ENCODE peak calls at places on chromosome 3, in nine cellular contexts. U, Y, R, P, Z, S, F, J and K are unnamed samples.

GRCh38 chr3:69985266-69985665 is 14.3 kb upstream of the SAMMSON start:
- DNase-seq in U (no peak), Y (no peak), R (no peak), P (no peak), Z (no peak), S (no peak), F (no peak), J (no peak), K (no peak)

GRCh38 chr3:129893616-129894070 is at the start of gene TMCC1:
- DNase-seq in U (peak; percentile 93), Y (peak; percentile 94), R (peak; percentile 61), P (peak; percentile 85), Z (peak; percentile 86), S (peak; percentile 81), F (peak; percentile 93), J (peak; percentile 88), K (peak; percentile 85)

GRCh38 chr3:158097571-158098553 is 8.4 kb downstream of the SHOX2 start:
- DNase-seq in U (peak; percentile 82), Y (peak; percentile 84), R (no peak), P (peak; percentile 51), Z (peak; percentile 51), S (peak; percentile 89), F (peak; percentile 59), J (no peak), K (peak; percentile 60)

GRCh38 chr3:126523745-126524428 is at the start of gene CHST13:
- DNase-seq in U (peak; percentile 73), Y (no peak), R (no peak), P (no peak), Z (no peak), S (peak; percentile 46), F (peak; percentile 75), J (no peak), K (no peak)

GRCh38 chr3:160403796-160404510 is 4.5 kb downstream of the SMC4 start:
- DNase-seq in U (no peak), Y (no peak), R (no peak), P (no peak), Z (no peak), S (peak; percentile 48), F (no peak), J (no peak), K (no peak)

GRCh38 chr3:132382688-132383194 is 34.6 kb upstream of the DNAJC13 start:
- DNase-seq in U (no peak), Y (no peak), R (no peak), P (no peak), Z (no peak), S (no peak), F (no peak), J (no peak), K (no peak)

GRCh38 chr3:148455098-148455497 is 242.6 kb upstream of the AGTR1 start:
- DNase-seq in U (no peak), Y (no peak), R (no peak), P (no peak), Z (no peak), S (no peak), F (no peak), J (no peak), K (no peak)

GRCh38 chr3:130894130-130894872 is 417 bp downstream of the ATP2C1 start:
- DNase-seq in U (peak; percentile 71), Y (peak; percentile 40), R (peak; percentile 34), P (peak; percentile 46), Z (peak; percentile 53), S (no peak), F (peak; percentile 59), J (peak; percentile 25), K (peak; percentile 75)

GRCh38 chr3:5011555-5012256 is 32.5 kb downstream of the BHLHE40 start:
- DNase-seq in U (peak; percentile 63), Y (peak; percentile 87), R (no peak), P (no peak), Z (no peak), S (no peak), F (no peak), J (no peak), K (no peak)

GRCh38 chr3:194330160-194330559 is 21.0 kb downstream of the CPN2 start:
- DNase-seq in U (no peak), Y (no peak), R (no peak), P (no peak), Z (no peak), S (no peak), F (no peak), J (no peak), K (no peak)

GRCh38 chr3:98741121-98741716 is 21.9 kb upstream of the ST3GAL6 start:
- DNase-seq in U (no peak), Y (no peak), R (no peak), P (no peak), Z (no peak), S (no peak), F (no peak), J (no peak), K (no peak)

GRCh38 chr3:81425198-81425868 is 336.1 kb downstream of the GBE1 start:
- DNase-seq in U (no peak), Y (no peak), R (no peak), P (no peak), Z (no peak), S (no peak), F (no peak), J (no peak), K (no peak)

GRCh38 chr3:4492240-4493007 is 724 bp upstream of the ITPR1 start:
- DNase-seq in U (peak; percentile 74), Y (peak; percentile 52), R (no peak), P (peak; percentile 39), Z (peak; percentile 27), S (peak; percentile 31), F (peak; percentile 63), J (peak; percentile 73), K (peak; percentile 83)

GRCh38 chr3:124429129-124429815 is 301.0 kb upstream of the UMPS start:
- DNase-seq in U (no peak), Y (no peak), R (no peak), P (no peak), Z (no peak), S (peak; percentile 60), F (no peak), J (peak; percentile 29), K (no peak)

GRCh38 chr3:177451277-177451880 is 254.1 kb upstream of the TBL1XR1 start:
- DNase-seq in U (no peak), Y (no peak), R (no peak), P (no peak), Z (no peak), S (no peak), F (no peak), J (no peak), K (no peak)

GRCh38 chr3:133733226-133733625 is 13.0 kb upstream of the TF start:
- DNase-seq in U (no peak), Y (no peak), R (no peak), P (no peak), Z (no peak), S (no peak), F (no peak), J (no peak), K (no peak)

GRCh38 chr3:188272481-188273372 is 118.8 kb downstream of the LPP start:
- DNase-seq in U (no peak), Y (no peak), R (no peak), P (no peak), Z (no peak), S (peak; percentile 74), F (no peak), J (no peak), K (no peak)

GRCh38 chr3:31010491-31010890 is 116.0 kb upstream of the GADL1 start:
- DNase-seq in U (no peak), Y (no peak), R (no peak), P (no peak), Z (no peak), S (no peak), F (no peak), J (no peak), K (no peak)

GRCh38 chr3:49081429-49081828 is 12.4 kb downstream of the QRICH1 start:
- DNase-seq in U (no peak), Y (no peak), R (no peak), P (no peak), Z (no peak), S (no peak), F (no peak), J (no peak), K (no peak)

GRCh38 chr3:150168694-150169093 is 198.0 kb upstream of the PFN2 start:
- DNase-seq in U (no peak), Y (no peak), R (no peak), P (no peak), Z (no peak), S (no peak), F (peak; percentile 31), J (no peak), K (no peak)

GRCh38 chr3:174363256-174363655 is 495.9 kb upstream of the NAALADL2 start:
- DNase-seq in U (no peak), Y (no peak), R (no peak), P (no peak), Z (no peak), S (peak; percentile 33), F (no peak), J (no peak), K (no peak)

GRCh38 chr3:123791417-123791816 is 92.7 kb downstream of the MYLK start:
- DNase-seq in U (no peak), Y (no peak), R (no peak), P (no peak), Z (no peak), S (no peak), F (no peak), J (no peak), K (no peak)

GRCh38 chr3:188320757-188321156 is 166.8 kb downstream of the LPP start:
- DNase-seq in U (no peak), Y (no peak), R (no peak), P (no peak), Z (no peak), S (no peak), F (no peak), J (no peak), K (no peak)

GRCh38 chr3:126372413-126373145 is 15.4 kb upstream of the KLF15 start:
- DNase-seq in U (no peak), Y (no peak), R (no peak), P (no peak), Z (no peak), S (no peak), F (no peak), J (no peak), K (peak; percentile 55)

GRCh38 chr3:12405432-12406272 is 78.6 kb upstream of the TSEN2 start:
- DNase-seq in U (peak; percentile 86), Y (no peak), R (no peak), P (no peak), Z (no peak), S (peak; percentile 95), F (peak; percentile 78), J (no peak), K (peak; percentile 86)

GRCh38 chr3:10466186-10466585 is 39.2 kb downstream of the ATP2B2 start:
- DNase-seq in U (no peak), Y (no peak), R (no peak), P (no peak), Z (no peak), S (no peak), F (no peak), J (no peak), K (no peak)

GRCh38 chr3:73716418-73716817 is 91.7 kb upstream of the PDZRN3 start:
- DNase-seq in U (no peak), Y (no peak), R (no peak), P (no peak), Z (no peak), S (peak; percentile 32), F (no peak), J (no peak), K (no peak)

GRCh38 chr3:143004823-143005222 is 3.5 kb downstream of the U2SURP start:
- DNase-seq in U (no peak), Y (no peak), R (no peak), P (no peak), Z (no peak), S (no peak), F (no peak), J (no peak), K (no peak)